ENCODE peak calls at places on chromosomes 5 and 9, in nine cellular contexts. A, B, Z, E, Y, X, M, T and F are unnamed samples.

GRCh38 chr9:116990592-116990991 is 303.5 kb downstream of the TRIM32 start:
- DNase-seq in A (no peak), B (no peak), Z (peak; percentile 69), E (no peak), Y (no peak), X (no peak), M (no peak), T (no peak), F (no peak)

GRCh38 chr9:12604154-12604825 is 88.9 kb upstream of the TYRP1 start:
- DNase-seq in A (no peak), B (no peak), Z (peak; percentile 64), E (peak; percentile 56), Y (no peak), X (no peak), M (peak; percentile 31), T (no peak), F (peak; percentile 15)

GRCh38 chr9:10678790-10679189 is 66.0 kb upstream of the PTPRD start:
- DNase-seq in A (no peak), B (no peak), Z (peak; percentile 77), E (peak; percentile 77), Y (no peak), X (no peak), M (peak; percentile 71), T (no peak), F (no peak)

GRCh38 chr5:16593013-16593412 is 23.8 kb downstream of the RETREG1 start:
- DNase-seq in A (no peak), B (no peak), Z (peak; percentile 17), E (peak; percentile 73), Y (no peak), X (no peak), M (peak; percentile 31), T (no peak), F (no peak)

GRCh38 chr5:156170351-156170961 is 156.5 kb upstream of the SGCD start:
- DNase-seq in A (no peak), B (no peak), Z (no peak), E (no peak), Y (no peak), X (no peak), M (no peak), T (no peak), F (no peak)

GRCh38 chr5:146005264-146005663 is 68.9 kb downstream of the SH3RF2 start:
- DNase-seq in A (no peak), B (no peak), Z (no peak), E (no peak), Y (no peak), X (no peak), M (no peak), T (no peak), F (no peak)

GRCh38 chr5:124157320-124157719 is 589.1 kb downstream of the ZNF608 start:
- DNase-seq in A (no peak), B (no peak), Z (peak; percentile 5), E (peak; percentile 22), Y (no peak), X (no peak), M (peak; percentile 32), T (no peak), F (no peak)

GRCh38 chr9:33288828-33289483 is 1.4 kb upstream of the NFX1 start:
- DNase-seq in A (no peak), B (no peak), Z (no peak), E (no peak), Y (no peak), X (no peak), M (no peak), T (no peak), F (no peak)

GRCh38 chr9:114472765-114473446 is 32.4 kb downstream of the WHRN start:
- DNase-seq in A (no peak), B (no peak), Z (peak; percentile 91), E (no peak), Y (no peak), X (no peak), M (peak; percentile 36), T (no peak), F (no peak)

GRCh38 chr5:107900721-107901120 is 230.0 kb upstream of the EFNA5 start:
- DNase-seq in A (no peak), B (no peak), Z (no peak), E (no peak), Y (no peak), X (no peak), M (no peak), T (no peak), F (no peak)

GRCh38 chr5:68260455-68260854 is 44.9 kb downstream of the PIK3R1 start:
- DNase-seq in A (no peak), B (no peak), Z (peak; percentile 18), E (no peak), Y (no peak), X (no peak), M (no peak), T (no peak), F (no peak)

GRCh38 chr9:4923580-4924544 is 61.2 kb upstream of the JAK2 start:
- DNase-seq in A (no peak), B (peak; percentile 35), Z (peak; percentile 41), E (peak; percentile 44), Y (no peak), X (no peak), M (peak; percentile 60), T (peak; percentile 19), F (no peak)

GRCh38 chr5:78569441-78569840 is 79.1 kb downstream of the LHFPL2 start:
- DNase-seq in A (peak; percentile 94), B (peak; percentile 34), Z (peak; percentile 72), E (peak; percentile 87), Y (no peak), X (no peak), M (peak; percentile 92), T (no peak), F (peak; percentile 86)

GRCh38 chr5:15496886-15497285 is 3.1 kb upstream of the FBXL7 start:
- DNase-seq in A (no peak), B (no peak), Z (no peak), E (no peak), Y (no peak), X (no peak), M (no peak), T (no peak), F (no peak)

GRCh38 chr5:15502208-15502607 is 2.2 kb downstream of the FBXL7 start:
- DNase-seq in A (no peak), B (no peak), Z (no peak), E (peak; percentile 55), Y (no peak), X (no peak), M (peak; percentile 65), T (no peak), F (no peak)

GRCh38 chr5:15501057-15501791 is 1.2 kb downstream of the FBXL7 start:
- DNase-seq in A (no peak), B (peak; percentile 90), Z (peak; percentile 39), E (peak; percentile 85), Y (peak; percentile 86), X (no peak), M (peak; percentile 78), T (no peak), F (peak; percentile 52)

GRCh38 chr5:15499528-15500325 is at the start of gene FBXL7:
- DNase-seq in A (peak; percentile 28), B (peak; percentile 94), Z (peak; percentile 75), E (peak; percentile 85), Y (peak; percentile 93), X (peak; percentile 74), M (peak; percentile 81), T (no peak), F (peak; percentile 42)

DNA sequence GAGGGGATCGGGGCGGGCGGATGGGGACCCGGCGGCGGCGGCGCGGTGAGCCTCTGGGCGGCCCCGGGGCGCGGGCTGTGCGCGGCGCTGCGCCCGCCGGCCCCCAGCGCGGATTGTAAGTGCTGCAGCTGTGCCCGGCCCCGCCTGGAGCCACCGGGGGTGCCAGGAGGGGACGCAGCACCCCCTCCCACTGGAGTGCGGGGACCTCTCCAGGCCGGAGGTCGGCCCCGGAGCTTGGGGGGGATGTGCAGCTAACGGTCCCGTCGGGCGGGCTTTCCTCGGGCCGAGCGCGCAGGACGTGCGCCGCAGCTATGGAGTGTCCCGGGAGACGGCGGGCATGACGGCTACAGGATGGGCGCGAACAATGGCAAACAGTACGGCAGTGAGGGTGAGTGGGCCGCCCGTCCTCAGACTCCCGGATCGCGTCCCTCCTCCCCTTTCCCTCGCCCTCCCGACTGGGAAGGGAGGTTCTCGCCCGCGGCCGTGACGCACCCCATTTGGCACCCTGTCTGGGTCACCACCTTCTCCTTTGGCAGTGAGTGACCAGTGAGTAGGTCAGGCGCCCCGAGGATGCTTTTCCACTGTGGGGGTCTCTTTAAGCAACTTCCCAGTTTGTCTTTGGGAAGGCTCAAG is 462 bp downstream of the FBXL7 start:
- DNase-seq in A (peak; percentile 8), B (peak; percentile 59), Z (peak; percentile 31), E (peak; percentile 46), Y (peak; percentile 82), X (peak; percentile 49), M (peak; percentile 50), T (no peak), F (no peak)
- H3K4me3 ChIP-seq in A (no peak overlapping the region), B (peak overlapping the region; percentile 74), Z (peak overlapping the region; percentile 54), E (peak overlapping the region; percentile 60), Y (peak overlapping the region; percentile 92), X (peak overlapping the region; percentile 60), M (peak overlapping the region; percentile 81), T (no peak overlapping the region), F (peak overlapping the region; percentile 90)

GRCh38 chr5:142287096-142287972 is 37.5 kb downstream of the SPRY4 start:
- DNase-seq in A (no peak), B (no peak), Z (no peak), E (peak; percentile 30), Y (peak; percentile 48), X (no peak), M (no peak), T (no peak), F (no peak)
- H3K4me3 ChIP-seq in A (no peak overlapping the region), B (no peak overlapping the region), Z (no peak overlapping the region), E (no peak overlapping the region), Y (no peak overlapping the region), X (no peak overlapping the region), M (no peak overlapping the region), T (no peak overlapping the region), F (no peak overlapping the region)

DNA sequence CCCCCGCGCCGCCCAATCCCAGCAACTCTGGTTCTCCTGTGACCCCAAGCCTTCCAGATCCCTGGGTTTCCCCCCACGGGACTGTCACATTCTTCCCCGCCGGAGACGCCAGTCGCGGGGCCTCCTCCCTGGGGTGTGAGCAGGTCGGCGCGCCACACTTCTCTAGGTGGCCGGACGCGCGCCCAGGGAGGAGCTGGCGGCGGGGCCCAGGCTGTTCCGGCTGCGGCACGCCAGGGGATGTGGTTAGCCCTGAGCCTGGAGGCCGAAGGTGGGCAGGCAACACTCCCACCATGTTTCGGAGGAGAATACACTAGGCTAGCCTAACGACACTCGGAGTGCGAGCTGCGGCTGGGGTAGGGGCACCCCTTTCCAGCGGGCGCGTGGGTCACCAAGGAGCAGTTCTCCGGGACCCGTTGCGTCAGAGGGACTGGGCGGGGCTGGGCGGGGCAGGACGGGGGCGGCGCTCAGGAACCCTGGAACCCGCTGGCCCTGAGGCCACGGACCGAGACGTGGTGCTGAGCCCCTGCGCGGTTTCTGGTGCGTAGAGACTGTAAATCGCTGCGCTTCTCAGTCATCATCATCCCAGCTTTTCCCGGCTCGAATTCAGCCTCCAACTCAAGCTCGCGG is at the start of gene SLC27A6:
- DNase-seq in A (no peak), B (peak; percentile 78), Z (peak; percentile 15), E (no peak), Y (peak; percentile 87), X (no peak), M (peak; percentile 13), T (no peak), F (no peak)
- H3K4me3 ChIP-seq in A (no peak within 1 kb of the TSS), B (peak within 1 kb of the TSS; percentile 86), Z (peak within 1 kb of the TSS; percentile 25), E (peak within 1 kb of the TSS; percentile 37), Y (peak within 1 kb of the TSS; percentile 79), X (no peak within 1 kb of the TSS), M (no peak within 1 kb of the TSS), T (no peak within 1 kb of the TSS), F (peak within 1 kb of the TSS; percentile 47)

DNA sequence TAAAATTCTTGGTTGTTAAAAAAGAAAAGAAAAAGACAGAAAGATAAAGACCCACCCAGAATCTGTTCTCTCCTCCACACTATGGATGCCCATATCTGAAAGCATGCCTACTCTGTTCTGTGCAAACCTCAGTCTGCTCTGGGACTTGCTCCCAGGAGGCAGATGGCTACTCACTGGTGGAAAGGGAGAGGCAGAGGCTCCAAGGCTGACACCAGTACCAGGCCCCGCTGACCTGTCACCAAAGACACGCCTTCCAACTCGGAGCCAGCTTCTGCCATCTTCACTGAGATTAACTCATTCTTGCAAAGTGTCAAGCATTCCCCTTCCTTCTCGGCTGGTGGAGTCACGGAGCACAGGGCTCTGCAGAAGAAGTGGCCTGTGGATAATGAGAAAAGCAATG is 21.6 kb downstream of the SH3TC2 start:
- DNase-seq in A (no peak), B (no peak), Z (no peak), E (no peak), Y (no peak), X (no peak), M (no peak), T (no peak), F (no peak)
- H3K4me3 ChIP-seq in A (no peak overlapping the region), B (no peak overlapping the region), Z (no peak overlapping the region), E (no peak overlapping the region), Y (no peak overlapping the region), X (no peak overlapping the region), M (no peak overlapping the region), T (no peak overlapping the region), F (no peak overlapping the region)